ENCODE peak calls at places on chromosome 20, in eight cellular contexts. Y is uterus, C is A549, Q is IMR-90, F is esophagus squamous epithelium, L is adrenal gland, M is heart left ventricle, H is breast epithelium. O is an unnamed sample.

GRCh38 chr20:46357030-46357514 is 48.8 kb upstream of the CDH22 start:
- DNase-seq in M (peak; percentile 37), H (no peak), L (peak; percentile 90), F (no peak), Q (no peak), C (no peak), Y (peak; percentile 36), O (peak; percentile 87)

GRCh38 chr20:48823960-48824497 is 3.8 kb downstream of the PREX1 start:
- DNase-seq in F (no peak), H (no peak), Y (no peak), M (no peak), Q (peak; percentile 65), C (no peak), L (no peak), O (no peak)

GRCh38 chr20:40009542-40009941 is 679.5 kb downstream of the MAFB start:
- DNase-seq in Y (no peak), M (no peak), H (no peak), F (no peak), Q (peak; percentile 41), C (no peak), L (no peak), O (no peak)

GRCh38 chr20:41131594-41132387 is 5.6 kb upstream of the PLCG1 start:
- DNase-seq in L (no peak), C (no peak), F (no peak), H (no peak), Y (no peak), M (no peak), Q (no peak), O (no peak)

GRCh38 chr20:46406986-46407670 is 713 bp upstream of the ELMO2 start:
- DNase-seq in H (peak; percentile 84), L (peak; percentile 94), Y (peak; percentile 56), C (no peak), F (no peak), M (peak; percentile 43), Q (peak; percentile 15), O (peak; percentile 77)

GRCh38 chr20:41177636-41178035 is 40.3 kb downstream of the PLCG1 start:
- DNase-seq in C (peak; percentile 21), M (peak; percentile 61), Q (peak; percentile 87), L (peak; percentile 80), H (peak; percentile 64), Y (peak; percentile 50), F (no peak), O (peak; percentile 13)

GRCh38 chr20:20073851-20074252 is 21.5 kb downstream of the CFAP61 start:
- DNase-seq in F (no peak), M (no peak), Q (no peak), L (no peak), Y (no peak), H (no peak), C (no peak), O (no peak)

GRCh38 chr20:36273414-36274247 is 32.5 kb upstream of the DLGAP4 start:
- DNase-seq in M (no peak), Y (no peak), Q (peak; percentile 16), L (peak; percentile 57), F (no peak), H (no peak), C (peak; percentile 28), O (peak; percentile 19)

GRCh38 chr20:15289337-15289736 is 951.9 kb upstream of the FLRT3 start:
- DNase-seq in L (no peak), Q (no peak), Y (no peak), M (no peak), C (no peak), F (no peak), H (no peak), O (no peak)

GRCh38 chr20:13331536-13331935 is 110.5 kb downstream of the ISM1 start:
- DNase-seq in F (no peak), M (no peak), L (no peak), C (no peak), Q (no peak), Y (no peak), H (no peak), O (no peak)

GRCh38 chr20:50304501-50304856 is 113.8 kb downstream of the CEBPB start:
- DNase-seq in Q (peak; percentile 91), Y (peak; percentile 87), H (no peak), M (peak; percentile 84), F (no peak), C (no peak), L (peak; percentile 84), O (peak; percentile 79)

GRCh38 chr20:51890003-51890402 is 87.7 kb upstream of the SALL4 start:
- DNase-seq in M (no peak), L (no peak), Y (no peak), F (no peak), Q (no peak), C (no peak), H (no peak), O (no peak)

GRCh38 chr20:49228676-49229075 is 9.5 kb downstream of the DDX27 start:
- DNase-seq in M (no peak), F (no peak), Y (no peak), Q (no peak), H (no peak), C (no peak), L (no peak), O (no peak)

GRCh38 chr20:36252511-36252910 is 16.2 kb downstream of the AAR2 start:
- DNase-seq in L (no peak), C (no peak), H (no peak), Q (no peak), M (no peak), Y (no peak), F (no peak), O (no peak)

GRCh38 chr20:38298768-38299288 is 5.1 kb upstream of the BPI start:
- DNase-seq in C (no peak), L (peak; percentile 76), F (no peak), Q (peak; percentile 48), H (peak; percentile 87), Y (peak; percentile 91), M (peak; percentile 78), O (peak; percentile 82)

GRCh38 chr20:48614593-48615274 is 213.1 kb downstream of the PREX1 start:
- DNase-seq in F (no peak), C (no peak), L (no peak), H (peak; percentile 50), Q (no peak), Y (no peak), M (no peak), O (no peak)

GRCh38 chr20:36482044-36482473 is 59.3 kb upstream of the MYL9 start:
- DNase-seq in M (peak; percentile 71), H (no peak), Y (no peak), L (peak; percentile 86), C (no peak), Q (no peak), F (no peak), O (no peak)

DNA sequence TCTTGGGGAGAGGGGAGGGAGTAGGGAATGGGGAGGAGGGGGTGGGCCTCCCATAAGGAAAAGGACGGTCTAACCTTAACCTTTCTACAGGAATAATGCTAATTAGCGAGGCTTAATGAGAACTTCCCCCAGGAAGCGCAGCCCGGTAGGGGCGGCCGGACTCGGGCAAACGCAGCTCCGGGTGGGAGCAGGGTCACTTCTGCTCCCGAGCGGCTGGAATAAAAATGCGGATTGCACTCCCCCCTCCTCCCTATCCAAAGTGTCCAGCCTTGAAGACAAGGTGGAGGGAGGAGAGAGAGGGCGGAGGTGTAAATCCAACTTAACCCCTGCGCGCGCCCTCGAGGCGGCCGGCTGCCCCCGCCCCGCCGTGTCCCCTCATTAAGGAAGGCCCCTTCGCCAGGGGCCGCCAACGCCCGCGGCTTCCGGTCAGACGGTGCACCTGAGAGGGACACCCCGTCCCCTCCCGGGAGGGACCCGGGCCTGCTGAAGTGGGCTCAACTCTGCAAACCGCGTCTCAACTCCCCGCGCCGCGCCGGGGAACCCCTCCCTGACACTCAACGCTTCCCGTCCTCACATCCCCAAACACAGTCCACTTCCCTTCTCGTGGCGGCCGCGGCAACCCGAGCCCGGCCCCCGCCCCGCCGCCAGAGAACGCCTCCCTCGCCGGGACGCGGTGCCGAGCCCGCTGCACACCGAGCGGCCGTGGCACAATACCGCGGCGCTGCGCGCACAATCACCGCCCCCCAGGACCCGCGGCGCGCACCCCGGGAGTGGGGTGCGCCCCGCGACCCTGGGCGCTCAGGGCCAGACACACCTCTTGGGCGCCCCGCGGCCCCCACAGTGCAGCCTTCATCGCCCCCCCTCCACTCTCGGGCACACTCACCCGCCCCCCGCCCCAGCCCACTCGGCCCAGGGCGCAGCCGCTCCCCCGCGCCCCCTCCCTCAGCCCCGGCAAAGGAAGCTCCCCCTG is 102.6 kb downstream of the NOL4L start:
- DNase-seq in M (peak; percentile 63), F (no peak), L (no peak), H (no peak), Q (no peak), C (no peak), Y (no peak), O (no peak)
- H3K4me1 ChIP-seq in M (peaks cover 20% of the 10 kb centered on the region), F (peaks cover 33% of the 10 kb centered on the region), L (peaks cover 22% of the 10 kb centered on the region), H (no peaks in the 10 kb centered on the region), Q (peaks cover 10% of the 10 kb centered on the region), C (peaks cover 28% of the 10 kb centered on the region), Y (no peaks in the 10 kb centered on the region), O (peaks cover 36% of the 10 kb centered on the region)

GRCh38 chr20:57025666-57026065 is 240.8 kb downstream of the BMP7 start:
- DNase-seq in C (no peak), H (no peak), M (no peak), L (no peak), F (no peak), Q (no peak), Y (no peak), O (no peak)
- TF ChIP-seq POLR2A in C (no peak), H (no peak), M (no peak), L (no peak), F (no peak), Q (no peak), Y (no peak), O (no peak)

DNA sequence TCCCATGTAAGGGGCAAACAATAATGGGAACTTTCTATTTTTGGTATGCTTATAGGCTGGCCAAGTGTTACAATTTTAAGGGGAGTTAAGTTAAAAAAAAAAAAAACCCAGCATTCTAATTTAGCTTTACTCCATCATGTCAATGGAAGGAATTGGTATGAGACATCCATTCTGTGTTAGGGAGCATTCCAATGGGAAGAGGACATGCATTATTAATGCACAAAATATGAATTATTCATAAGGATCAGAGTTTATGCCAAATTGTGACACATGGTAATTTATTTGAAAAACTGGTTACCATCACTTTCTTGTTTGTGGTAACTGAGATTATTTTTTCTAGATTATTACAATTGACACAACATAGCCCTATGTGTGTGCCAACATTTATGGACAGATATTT is 2.2 kb downstream of the DOK5 start:
- DNase-seq in H (no peak), Q (peak; percentile 18), M (no peak), C (no peak), L (no peak), F (no peak), Y (no peak), O (no peak)
- H3K4me3 ChIP-seq in H (no peak overlapping the region), Q (no peak overlapping the region), M (no peak overlapping the region), C (no peak overlapping the region), L (no peak overlapping the region), F (no peak overlapping the region), Y (no peak overlapping the region), O (no peak overlapping the region)

GRCh38 chr20:24950128-24950835 is 1.2 kb downstream of the CST7 start:
- DNase-seq in C (no peak), H (no peak), L (peak; percentile 48), Q (no peak), M (no peak), F (no peak), Y (peak; percentile 11), O (no peak)
- H3K4me1 ChIP-seq in C (no peaks in the 10 kb centered on the region), H (no peaks in the 10 kb centered on the region), L (no peaks in the 10 kb centered on the region), Q (no peaks in the 10 kb centered on the region), M (no peaks in the 10 kb centered on the region), F (no peaks in the 10 kb centered on the region), Y (no peaks in the 10 kb centered on the region), O (no peaks in the 10 kb centered on the region)

O was measured in testis.